ENCODE peak calls at places on chromosome 17, in ten cellular contexts. J is GM23338, X is fibroblast of the aortic adventitia, O is AG09319, Z is cardiac muscle cell, N is cardiac fibroblast, V is tibial nerve, M is AG04450, I is fibroblast of pulmonary artery, C is PC-3. Y is an unnamed sample.

GRCh38 chr17:76772842-76773521 is 35.1 kb downstream of the MFSD11 start:
- DNase-seq in J (no peak), X (peak; percentile 79), O (peak; percentile 74), Z (peak; percentile 51), N (peak; percentile 70), V (no peak), M (peak; percentile 11), I (peak; percentile 60), C (peak; percentile 85), Y (no peak)

GRCh38 chr17:8753976-8754440 is 4.3 kb downstream of the SPDYE4 start:
- DNase-seq in J (peak; percentile 71), X (peak; percentile 37), O (no peak), Z (no peak), N (peak; percentile 31), V (no peak), M (no peak), I (peak; percentile 28), C (peak; percentile 56), Y (no peak)

GRCh38 chr17:76781056-76781982 is 43.4 kb downstream of the MFSD11 start:
- DNase-seq in J (peak; percentile 32), X (no peak), O (no peak), Z (peak; percentile 46), N (no peak), V (no peak), M (no peak), I (no peak), C (no peak), Y (no peak)

GRCh38 chr17:49680314-49680713 is 2.4 kb upstream of the SPOP start:
- DNase-seq in J (no peak), X (no peak), O (no peak), Z (no peak), N (no peak), V (no peak), M (no peak), I (no peak), C (no peak), Y (no peak)

GRCh38 chr17:828761-829160 is 46.6 kb downstream of the MRM3 start:
- DNase-seq in J (no peak), X (peak; percentile 8), O (no peak), Z (no peak), N (no peak), V (no peak), M (no peak), I (no peak), C (no peak), Y (no peak)

GRCh38 chr17:8148560-8148959 is 3.6 kb downstream of the PER1 start:
- DNase-seq in J (no peak), X (no peak), O (no peak), Z (no peak), N (no peak), V (no peak), M (no peak), I (no peak), C (no peak), Y (no peak)

GRCh38 chr17:2828396-2829038 is 32.3 kb downstream of the RAP1GAP2 start:
- DNase-seq in J (peak; percentile 93), X (peak; percentile 36), O (no peak), Z (peak; percentile 79), N (peak; percentile 41), V (peak; percentile 59), M (no peak), I (peak; percentile 44), C (peak; percentile 72), Y (peak; percentile 73)

GRCh38 chr17:15490634-15491261 is 23.3 kb upstream of the CDRT4 start:
- DNase-seq in J (peak; percentile 85), X (peak; percentile 81), O (no peak), Z (peak; percentile 42), N (peak; percentile 71), V (peak; percentile 68), M (no peak), I (peak; percentile 73), C (peak; percentile 74), Y (no peak)

GRCh38 chr17:83128306-83129240 is 49.2 kb downstream of the METRNL start:
- DNase-seq in J (no peak), X (no peak), O (no peak), Z (no peak), N (no peak), V (no peak), M (no peak), I (no peak), C (no peak), Y (no peak)

GRCh38 chr17:14790518-14790917 is 474.6 kb downstream of the PMP22 start:
- DNase-seq in J (no peak), X (peak; percentile 17), O (no peak), Z (peak; percentile 21), N (peak; percentile 57), V (no peak), M (peak; percentile 15), I (peak; percentile 27), C (no peak), Y (no peak)

GRCh38 chr17:13157656-13158055 is 139.8 kb upstream of the ELAC2 start:
- DNase-seq in J (no peak), X (no peak), O (no peak), Z (no peak), N (no peak), V (no peak), M (no peak), I (no peak), C (no peak), Y (no peak)

GRCh38 chr17:64024781-64025731 is 4.6 kb upstream of the ICAM2 start:
- DNase-seq in J (no peak), X (no peak), O (no peak), Z (peak; percentile 3), N (no peak), V (no peak), M (no peak), I (peak; percentile 13), C (peak; percentile 43), Y (no peak)

GRCh38 chr17:32523017-32523680 is 36.4 kb downstream of the CDK5R1 start:
- DNase-seq in J (peak; percentile 51), X (no peak), O (no peak), Z (no peak), N (no peak), V (no peak), M (no peak), I (no peak), C (no peak), Y (no peak)

GRCh38 chr17:55436224-55437164 is 14.9 kb upstream of the MMD start:
- DNase-seq in J (no peak), X (no peak), O (no peak), Z (no peak), N (no peak), V (no peak), M (no peak), I (no peak), C (peak; percentile 29), Y (no peak)

GRCh38 chr17:62797959-62798358 is 10.2 kb downstream of the MARCHF10 start:
- DNase-seq in J (no peak), X (no peak), O (no peak), Z (no peak), N (no peak), V (no peak), M (no peak), I (peak; percentile 14), C (no peak), Y (no peak)

DNA sequence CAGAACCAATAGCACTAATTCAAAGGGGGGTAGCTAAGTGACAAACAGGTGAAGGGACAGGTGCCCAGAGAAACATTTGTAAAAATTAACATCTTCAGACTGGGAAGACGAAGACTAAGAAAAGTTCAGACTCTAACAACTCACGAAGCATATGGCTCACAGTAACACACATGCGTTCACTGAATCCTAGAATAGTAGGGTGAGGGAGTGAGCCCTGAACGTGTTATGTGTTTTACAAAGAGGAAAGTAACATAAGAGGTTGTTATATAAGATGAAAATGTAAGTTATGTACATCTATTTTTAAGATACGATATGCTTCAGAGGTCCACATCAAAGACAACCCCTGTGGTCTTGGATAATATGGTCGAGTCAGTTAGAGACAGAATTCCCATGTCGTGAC is 15.2 kb downstream of the GSG1L2 start:
- DNase-seq in J (no peak), X (no peak), O (no peak), Z (no peak), N (no peak), V (no peak), M (no peak), I (no peak), C (no peak), Y (no peak)
- TF ChIP-seq CTCF in J (no peak), X (no peak), O (no peak), Z (no peak), N (no peak), V (no peak), M (no peak), I (no peak), C (no peak), Y (no peak)

GRCh38 chr17:31122746-31123145 is 28.0 kb downstream of the NF1 start:
- DNase-seq in J (no peak), X (no peak), O (no peak), Z (no peak), N (no peak), V (no peak), M (no peak), I (no peak), C (no peak), Y (no peak)
- TF ChIP-seq CTCF in J (no peak), X (no peak), O (no peak), Z (no peak), N (no peak), V (no peak), M (no peak), I (no peak), C (no peak), Y (no peak)

GRCh38 chr17:39239640-39240314 is 14.0 kb upstream of the STAC2 start:
- DNase-seq in J (peak; percentile 92), X (no peak), O (no peak), Z (peak; percentile 67), N (no peak), V (no peak), M (no peak), I (peak; percentile 29), C (peak; percentile 54), Y (no peak)
- TF ChIP-seq CTCF in J (peak; percentile 73), X (peak; percentile 57), O (peak; percentile 46), Z (peak; percentile 53), N (peak; percentile 66), V (no peak), M (peak; percentile 53), I (peak; percentile 60), C (peak; percentile 64), Y (no peak)

GRCh38 chr17:47618416-47618815 is 31.3 kb upstream of the KPNB1 start:
- DNase-seq in J (peak; percentile 59), X (no peak), O (no peak), Z (no peak), N (peak; percentile 18), V (no peak), M (no peak), I (peak; percentile 19), C (peak; percentile 61), Y (no peak)
- TF ChIP-seq CTCF in J (peak; percentile 48), X (peak; percentile 34), O (peak; percentile 28), Z (peak; percentile 34), N (peak; percentile 23), V (no peak), M (peak; percentile 53), I (peak; percentile 35), C (peak; percentile 79), Y (no peak)

GRCh38 chr17:21129023-21129681 is 2.4 kb downstream of the DHRS7B start:
- DNase-seq in J (peak; percentile 59), X (peak; percentile 81), O (no peak), Z (peak; percentile 54), N (peak; percentile 79), V (peak; percentile 43), M (peak; percentile 26), I (peak; percentile 76), C (peak; percentile 34), Y (no peak)
- TF ChIP-seq CTCF in J (peak; percentile 56), X (peak; percentile 68), O (peak; percentile 57), Z (peak; percentile 55), N (peak; percentile 46), V (no peak), M (peak; percentile 71), I (peak; percentile 64), C (peak; percentile 59), Y (no peak)

Y was measured in omental fat pad.